ENCODE peak calls at places on chromosome 18, in eight cellular contexts. O, S, Y, F, G, A, D and Z are unnamed samples.

GRCh38 chr18:79439201-79440023 is 43.7 kb downstream of the NFATC1 start:
- DNase-seq in G (no peak), D (no peak), O (no peak), F (no peak), Y (no peak), S (peak; percentile 8), A (peak; percentile 75), Z (peak; percentile 20)

GRCh38 chr18:12246849-12247808 is 7.0 kb upstream of the CIDEA start:
- DNase-seq in S (no peak), O (no peak), Y (no peak), A (no peak), D (peak; percentile 73), G (no peak), F (peak; percentile 48), Z (no peak)

GRCh38 chr18:57898506-57899124 is 95.5 kb upstream of the ATP8B1 start:
- DNase-seq in O (no peak), S (peak; percentile 98), Y (no peak), D (no peak), A (no peak), F (no peak), G (peak; percentile 73), Z (no peak)

GRCh38 chr18:58977223-58977622 is 112.5 kb downstream of the ZNF532 start:
- DNase-seq in G (no peak), F (no peak), D (no peak), A (peak; percentile 43), O (no peak), S (no peak), Y (no peak), Z (no peak)

GRCh38 chr18:38940863-38941531 is 1375.4 kb upstream of the CELF4 start:
- DNase-seq in F (peak; percentile 94), Y (peak; percentile 6), D (peak; percentile 56), S (peak; percentile 11), G (peak; percentile 95), A (no peak), O (peak; percentile 8), Z (peak; percentile 7)

GRCh38 chr18:44789704-44790103 is 109.0 kb downstream of the SETBP1 start:
- DNase-seq in F (no peak), Y (no peak), G (no peak), S (no peak), O (no peak), A (no peak), D (peak; percentile 75), Z (no peak)

GRCh38 chr18:31617029-31617717 is 25.5 kb downstream of the TTR start:
- DNase-seq in G (no peak), A (no peak), D (no peak), O (no peak), F (no peak), S (no peak), Y (no peak), Z (no peak)

GRCh38 chr18:61475931-61476330 is 142.7 kb downstream of the CDH20 start:
- DNase-seq in A (no peak), G (peak; percentile 17), D (no peak), F (no peak), O (no peak), S (no peak), Y (no peak), Z (no peak)

GRCh38 chr18:28408528-28408927 is 231.6 kb upstream of the CDH2 start:
- DNase-seq in Y (no peak), O (no peak), D (no peak), A (no peak), S (peak; percentile 58), G (no peak), F (no peak), Z (no peak)

GRCh38 chr18:77191241-77191751 is 58.4 kb upstream of the GALR1 start:
- DNase-seq in O (no peak), G (no peak), S (peak; percentile 79), A (no peak), Y (no peak), F (no peak), D (no peak), Z (no peak)

GRCh38 chr18:50571606-50572005 is 11.7 kb downstream of the MAPK4 start:
- DNase-seq in G (no peak), D (no peak), O (no peak), Y (no peak), S (no peak), F (no peak), A (no peak), Z (no peak)

GRCh38 chr18:24490545-24490944 is 30.1 kb downstream of the HRH4 start:
- DNase-seq in D (no peak), A (no peak), F (no peak), Y (no peak), O (no peak), S (peak; percentile 12), G (no peak), Z (no peak)

GRCh38 chr18:8643479-8643878 is 34.2 kb downstream of the RAB12 start:
- DNase-seq in S (no peak), D (no peak), F (no peak), G (no peak), Y (no peak), A (no peak), O (no peak), Z (no peak)

GRCh38 chr18:2411381-2411977 is 159.8 kb downstream of the METTL4 start:
- DNase-seq in G (peak; percentile 67), Y (no peak), S (peak; percentile 69), A (no peak), D (no peak), F (no peak), O (no peak), Z (no peak)

GRCh38 chr18:46660955-46661749 is 4.1 kb upstream of the LOXHD1 start:
- DNase-seq in O (no peak), F (no peak), D (peak; percentile 53), G (no peak), A (no peak), Y (no peak), S (peak; percentile 69), Z (no peak)

GRCh38 chr18:3094355-3094684 is 81.4 kb upstream of the LPIN2 start:
- DNase-seq in D (no peak), F (no peak), S (no peak), G (no peak), A (no peak), O (peak; percentile 59), Y (no peak), Z (no peak)

GRCh38 chr18:1133541-1133940 is 228.9 kb downstream of the ADCYAP1 start:
- DNase-seq in Y (no peak), S (no peak), O (no peak), D (no peak), G (no peak), A (no peak), F (no peak), Z (no peak)

GRCh38 chr18:12598181-12598921 is 59.6 kb downstream of the SPIRE1 start:
- DNase-seq in O (no peak), F (peak; percentile 13), D (no peak), S (peak; percentile 60), A (no peak), Y (no peak), G (no peak), Z (no peak)

GRCh38 chr18:8947576-8947975 is 154.9 kb upstream of the NDUFV2 start:
- DNase-seq in A (no peak), D (peak; percentile 43), F (no peak), G (no peak), S (no peak), O (no peak), Y (no peak), Z (no peak)

GRCh38 chr18:55988537-55988936 is 400.5 kb upstream of the TCF4 start:
- DNase-seq in S (no peak), O (no peak), G (peak; percentile 5), F (no peak), D (no peak), Y (no peak), A (no peak), Z (no peak)

GRCh38 chr18:73835656-73836055 is 312.0 kb downstream of the FBXO15 start:
- DNase-seq in D (no peak), G (no peak), O (no peak), F (no peak), S (no peak), Y (no peak), A (no peak), Z (no peak)

GRCh38 chr18:62198259-62198658 is 11.2 kb downstream of the RELCH start:
- DNase-seq in O (no peak), S (peak; percentile 6), F (no peak), D (no peak), G (peak; percentile 41), A (no peak), Y (no peak), Z (no peak)

GRCh38 chr18:78871631-78872030 is 108.0 kb upstream of the SALL3 start:
- DNase-seq in F (no peak), O (no peak), Y (no peak), D (no peak), G (no peak), A (no peak), S (no peak), Z (no peak)

GRCh38 chr18:46627136-46627535 is 29.9 kb downstream of the LOXHD1 start:
- DNase-seq in S (no peak), D (peak; percentile 21), G (peak; percentile 17), Y (no peak), O (no peak), F (no peak), A (no peak), Z (no peak)

GRCh38 chr18:27838230-27838629 is 338.7 kb downstream of the CDH2 start:
- DNase-seq in A (no peak), S (no peak), G (peak; percentile 49), F (no peak), D (no peak), Y (no peak), O (no peak), Z (no peak)

GRCh38 chr18:37980556-37980955 is 415.0 kb upstream of the CELF4 start:
- DNase-seq in O (no peak), G (no peak), Y (no peak), A (no peak), F (no peak), D (no peak), S (no peak), Z (no peak)

GRCh38 chr18:22698711-22699110 is 234.4 kb upstream of the RBBP8 start:
- DNase-seq in D (no peak), O (no peak), G (no peak), F (no peak), A (no peak), S (no peak), Y (no peak), Z (no peak)

GRCh38 chr18:46010050-46010449 is 42.9 kb upstream of the EPG5 start:
- DNase-seq in S (no peak), G (no peak), A (no peak), D (no peak), Y (no peak), O (no peak), F (no peak), Z (no peak)

GRCh38 chr18:79756143-79756500 is 41.6 kb upstream of the KCNG2 start:
- DNase-seq in S (no peak), A (no peak), G (no peak), O (no peak), D (no peak), F (no peak), Y (no peak), Z (no peak)

GRCh38 chr18:45667056-45667455 is 51.8 kb downstream of the SLC14A2 start:
- DNase-seq in Y (no peak), F (peak; percentile 28), S (peak; percentile 25), D (no peak), A (no peak), O (no peak), G (no peak), Z (no peak)

GRCh38 chr18:33611525-33612135 is 33.6 kb downstream of the ASXL3 start:
- DNase-seq in D (no peak), F (no peak), G (no peak), S (no peak), Y (no peak), A (no peak), O (no peak), Z (no peak)

GRCh38 chr18:7596133-7596532 is 29.0 kb downstream of the PTPRM start:
- DNase-seq in D (no peak), G (peak; percentile 62), Y (no peak), F (no peak), O (no peak), A (no peak), S (no peak), Z (no peak)

GRCh38 chr18:58859935-58860334 is 4.7 kb upstream of the ZNF532 start:
- DNase-seq in F (no peak), O (no peak), S (no peak), G (no peak), D (no peak), Y (no peak), A (no peak), Z (no peak)

GRCh38 chr18:79962311-79962710 is 2.1 kb upstream of the HSBP1L1 start:
- DNase-seq in Y (no peak), F (no peak), G (no peak), A (no peak), O (no peak), S (no peak), D (peak; percentile 47), Z (no peak)